ENCODE peak calls at places on chromosomes 2 and 18, in seven cellular contexts. One of them, this sample, is unnamed. For H3K79me1, the result is how much of the 10 kb centered on the place peaks cover.

GRCh38 chr18:74331404-74331803 is 15.8 kb downstream of the C18orf63 start:
- DNase-seq in H9: no peak
- DNase-seq in mesendoderm: peak
- DNase-seq in neuronal stem cell: no peak
- DNase-seq in IMR-90: peak
- DNase-seq in mesenchymal stem cell: peak
- DNase-seq in H1: no peak
- DNase-seq in this sample: peak

GRCh38 chr18:48728204-48728833 is 189.5 kb downstream of the CTIF start:
- DNase-seq in H9: no peak
- DNase-seq in mesendoderm: no peak
- DNase-seq in neuronal stem cell: no peak
- DNase-seq in IMR-90: peak
- DNase-seq in mesenchymal stem cell: peak
- DNase-seq in H1: no peak
- DNase-seq in this sample: no peak

GRCh38 chr2:196309646-196310045 is 138.3 kb upstream of the STK17B start:
- DNase-seq in H9: no peak
- DNase-seq in mesendoderm: no peak
- DNase-seq in neuronal stem cell: no peak
- DNase-seq in IMR-90: no peak
- DNase-seq in mesenchymal stem cell: no peak
- DNase-seq in H1: no peak
- DNase-seq in this sample: no peak

GRCh38 chr2:9344434-9344833 is 78.9 kb downstream of the ITGB1BP1 start:
- DNase-seq in H9: no peak
- DNase-seq in mesendoderm: no peak
- DNase-seq in neuronal stem cell: no peak
- DNase-seq in IMR-90: no peak
- DNase-seq in mesenchymal stem cell: no peak
- DNase-seq in H1: no peak
- DNase-seq in this sample: no peak

GRCh38 chr2:41928593-41928992 is 119.2 kb upstream of the PKDCC start:
- DNase-seq in H9: no peak
- DNase-seq in mesendoderm: no peak
- DNase-seq in neuronal stem cell: no peak
- DNase-seq in IMR-90: peak
- DNase-seq in mesenchymal stem cell: peak
- DNase-seq in H1: no peak
- DNase-seq in this sample: peak

GRCh38 chr2:217387776-217388381 is 528.0 kb upstream of the TNP1 start:
- DNase-seq in H9: no peak
- DNase-seq in mesendoderm: no peak
- DNase-seq in neuronal stem cell: no peak
- DNase-seq in IMR-90: no peak
- DNase-seq in mesenchymal stem cell: no peak
- DNase-seq in H1: no peak
- DNase-seq in this sample: no peak

GRCh38 chr2:143604172-143604571 is 475.0 kb downstream of the ARHGAP15 start:
- DNase-seq in H9: no peak
- DNase-seq in mesendoderm: no peak
- DNase-seq in neuronal stem cell: no peak
- DNase-seq in IMR-90: no peak
- DNase-seq in mesenchymal stem cell: no peak
- DNase-seq in H1: no peak
- DNase-seq in this sample: no peak

GRCh38 chr2:187194049-187194448 is 254.0 kb downstream of the CALCRL start:
- DNase-seq in H9: no peak
- DNase-seq in mesendoderm: no peak
- DNase-seq in neuronal stem cell: no peak
- DNase-seq in IMR-90: no peak
- DNase-seq in mesenchymal stem cell: no peak
- DNase-seq in H1: no peak
- DNase-seq in this sample: no peak

GRCh38 chr2:41941831-41942230 is 106.0 kb upstream of the PKDCC start:
- DNase-seq in H9: no peak
- DNase-seq in mesendoderm: no peak
- DNase-seq in neuronal stem cell: no peak
- DNase-seq in IMR-90: no peak
- DNase-seq in mesenchymal stem cell: peak
- DNase-seq in H1: no peak
- DNase-seq in this sample: no peak

DNA sequence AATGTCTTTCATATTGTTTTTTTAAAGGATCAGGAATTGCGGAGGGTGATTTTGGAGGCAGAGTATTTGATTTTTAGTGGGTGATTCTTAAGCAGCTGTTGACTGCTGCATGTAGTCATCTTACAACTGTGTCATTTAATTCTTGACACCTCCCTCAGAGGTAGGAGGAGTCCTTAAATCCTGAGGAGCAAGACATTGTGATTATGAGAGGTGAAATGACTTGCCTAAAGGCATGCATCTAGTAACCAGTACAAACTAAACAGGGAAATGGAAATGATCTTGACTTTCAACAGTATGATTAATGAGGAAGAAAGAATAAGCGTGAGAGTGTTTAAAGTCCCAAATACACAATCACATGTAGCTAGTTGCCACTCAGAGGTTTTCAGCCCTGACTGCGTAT is 440.7 kb downstream of the THSD7B start:
- DNase-seq in H9: no peak
- DNase-seq in mesendoderm: peak
- DNase-seq in neuronal stem cell: no peak
- DNase-seq in IMR-90: no peak
- DNase-seq in mesenchymal stem cell: no peak
- DNase-seq in H1: no peak
- DNase-seq in this sample: no peak
- H3K79me1 ChIP-seq in H9: under half
- H3K79me1 ChIP-seq in mesendoderm: under half
- H3K79me1 ChIP-seq in neuronal stem cell: under half
- H3K79me1 ChIP-seq in IMR-90: under half
- H3K79me1 ChIP-seq in mesenchymal stem cell: under half
- H3K79me1 ChIP-seq in H1: under half
- H3K79me1 ChIP-seq in this sample: under half

GRCh38 chr2:71479261-71479660 is 25.9 kb downstream of the DYSF start:
- DNase-seq in H9: no peak
- DNase-seq in mesendoderm: no peak
- DNase-seq in neuronal stem cell: no peak
- DNase-seq in IMR-90: no peak
- DNase-seq in mesenchymal stem cell: no peak
- DNase-seq in H1: no peak
- DNase-seq in this sample: no peak
- H2BK120ac ChIP-seq in H9: no peak
- H2BK120ac ChIP-seq in mesendoderm: no peak
- H2BK120ac ChIP-seq in neuronal stem cell: no peak
- H2BK120ac ChIP-seq in IMR-90: no peak
- H2BK120ac ChIP-seq in mesenchymal stem cell: no peak
- H2BK120ac ChIP-seq in H1: no peak
- H2BK120ac ChIP-seq in this sample: no peak

DNA sequence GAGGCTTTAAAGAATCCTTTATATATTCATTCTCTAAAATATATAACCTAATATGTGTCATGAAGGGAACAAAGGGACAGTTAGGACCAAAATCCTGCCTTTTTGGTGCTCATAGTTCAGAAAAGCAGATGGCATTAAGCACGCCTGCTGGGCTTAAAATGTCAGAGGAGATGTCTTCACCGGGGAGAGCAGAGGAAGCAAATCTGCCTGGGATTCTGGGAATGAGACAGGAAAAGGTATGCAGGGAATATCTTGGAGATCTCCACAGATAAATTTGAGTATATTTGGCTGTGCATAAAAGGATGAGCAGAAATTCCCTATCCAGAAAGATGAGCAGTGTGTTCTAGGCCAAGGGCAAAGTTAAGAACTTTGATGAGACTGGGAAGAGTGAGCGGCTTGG is 45.5 kb downstream of the FSHR start:
- DNase-seq in H9: no peak
- DNase-seq in mesendoderm: no peak
- DNase-seq in neuronal stem cell: no peak
- DNase-seq in IMR-90: no peak
- DNase-seq in mesenchymal stem cell: no peak
- DNase-seq in H1: no peak
- DNase-seq in this sample: no peak
- H3K79me1 ChIP-seq in H9: under half
- H3K79me1 ChIP-seq in mesendoderm: under half
- H3K79me1 ChIP-seq in neuronal stem cell: under half
- H3K79me1 ChIP-seq in IMR-90: under half
- H3K79me1 ChIP-seq in mesenchymal stem cell: under half
- H3K79me1 ChIP-seq in H1: under half
- H3K79me1 ChIP-seq in this sample: under half

GRCh38 chr18:60249388-60249787 is 123.2 kb downstream of the MC4R start:
- DNase-seq in H9: no peak
- DNase-seq in mesendoderm: no peak
- DNase-seq in neuronal stem cell: no peak
- DNase-seq in IMR-90: no peak
- DNase-seq in mesenchymal stem cell: no peak
- DNase-seq in H1: no peak
- DNase-seq in this sample: no peak
- H2BK120ac ChIP-seq in H9: no peak
- H2BK120ac ChIP-seq in mesendoderm: no peak
- H2BK120ac ChIP-seq in neuronal stem cell: no peak
- H2BK120ac ChIP-seq in IMR-90: no peak
- H2BK120ac ChIP-seq in mesenchymal stem cell: no peak
- H2BK120ac ChIP-seq in H1: no peak
- H2BK120ac ChIP-seq in this sample: no peak

DNA sequence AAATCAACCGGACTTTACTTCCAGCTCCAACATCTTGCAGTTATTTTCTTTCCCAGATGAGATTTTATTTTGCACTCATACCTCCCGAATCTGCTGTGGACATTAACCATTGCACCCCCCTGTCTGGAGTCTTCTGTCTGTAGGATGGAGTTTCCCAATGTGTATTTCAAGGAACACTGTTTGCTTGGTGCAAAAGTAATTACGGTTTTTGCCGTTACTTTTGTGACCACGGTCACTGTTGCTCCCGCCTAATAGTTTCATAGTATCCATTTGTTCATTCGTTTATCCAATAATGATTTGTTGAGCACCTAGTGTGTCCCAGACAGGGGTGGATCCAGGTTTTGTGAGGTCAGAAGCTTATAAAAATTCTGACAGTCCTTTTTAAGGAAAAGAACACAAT is 90.3 kb upstream of the BCL11A start:
- DNase-seq in H9: no peak
- DNase-seq in mesendoderm: no peak
- DNase-seq in neuronal stem cell: no peak
- DNase-seq in IMR-90: no peak
- DNase-seq in mesenchymal stem cell: no peak
- DNase-seq in H1: no peak
- DNase-seq in this sample: no peak
- H3K79me1 ChIP-seq in H9: under half
- H3K79me1 ChIP-seq in mesendoderm: under half
- H3K79me1 ChIP-seq in neuronal stem cell: under half
- H3K79me1 ChIP-seq in IMR-90: under half
- H3K79me1 ChIP-seq in mesenchymal stem cell: under half
- H3K79me1 ChIP-seq in H1: under half
- H3K79me1 ChIP-seq in this sample: under half

GRCh38 chr2:207512356-207512755 is 17.4 kb upstream of the CREB1 start:
- DNase-seq in H9: no peak
- DNase-seq in mesendoderm: no peak
- DNase-seq in neuronal stem cell: no peak
- DNase-seq in IMR-90: no peak
- DNase-seq in mesenchymal stem cell: no peak
- DNase-seq in H1: no peak
- DNase-seq in this sample: peak

GRCh38 chr2:207513577-207514257 is 16.0 kb upstream of the CREB1 start:
- DNase-seq in H9: no peak
- DNase-seq in mesendoderm: no peak
- DNase-seq in neuronal stem cell: no peak
- DNase-seq in IMR-90: peak
- DNase-seq in mesenchymal stem cell: peak
- DNase-seq in H1: no peak
- DNase-seq in this sample: peak

GRCh38 chr2:207514451-207514850 is 15.3 kb upstream of the CREB1 start:
- DNase-seq in H9: no peak
- DNase-seq in mesendoderm: no peak
- DNase-seq in neuronal stem cell: no peak
- DNase-seq in IMR-90: no peak
- DNase-seq in mesenchymal stem cell: no peak
- DNase-seq in H1: no peak
- DNase-seq in this sample: no peak

GRCh38 chr2:207516206-207516605 is 13.6 kb upstream of the CREB1 start:
- DNase-seq in H9: no peak
- DNase-seq in mesendoderm: no peak
- DNase-seq in neuronal stem cell: no peak
- DNase-seq in IMR-90: no peak
- DNase-seq in mesenchymal stem cell: no peak
- DNase-seq in H1: no peak
- DNase-seq in this sample: no peak

DNA sequence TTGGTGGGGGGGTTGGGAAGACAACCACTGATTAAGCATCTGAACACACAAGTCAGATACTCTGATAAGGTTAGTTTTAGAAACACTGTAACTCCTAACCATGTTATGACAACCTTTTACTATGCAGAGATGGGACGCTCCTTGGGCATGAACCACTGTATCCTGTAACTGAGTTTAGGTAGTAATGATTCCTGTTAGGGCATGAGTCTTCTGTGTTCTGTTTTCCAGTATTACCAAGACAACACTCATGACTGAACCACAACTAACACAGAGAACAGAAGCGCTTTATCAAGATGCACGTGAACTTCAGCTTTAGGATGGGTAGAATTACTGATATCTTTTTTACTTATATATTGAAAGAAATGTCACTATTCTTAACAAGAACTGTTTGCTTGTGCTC is 14.1 kb upstream of the CREB1 start:
- DNase-seq in H9: no peak
- DNase-seq in mesendoderm: no peak
- DNase-seq in neuronal stem cell: no peak
- DNase-seq in IMR-90: no peak
- DNase-seq in mesenchymal stem cell: no peak
- DNase-seq in H1: no peak
- DNase-seq in this sample: no peak
- H2BK120ac ChIP-seq in H9: no peak
- H2BK120ac ChIP-seq in mesendoderm: no peak
- H2BK120ac ChIP-seq in neuronal stem cell: no peak
- H2BK120ac ChIP-seq in IMR-90: peak
- H2BK120ac ChIP-seq in mesenchymal stem cell: no peak
- H2BK120ac ChIP-seq in H1: no peak
- H2BK120ac ChIP-seq in this sample: no peak

GRCh38 chr2:120651818-120652217 is 83.8 kb upstream of the GLI2 start:
- DNase-seq in H9: peak
- DNase-seq in mesendoderm: no peak
- DNase-seq in neuronal stem cell: no peak
- DNase-seq in IMR-90: no peak
- DNase-seq in mesenchymal stem cell: no peak
- DNase-seq in H1: no peak
- DNase-seq in this sample: no peak
- H3K79me1 ChIP-seq in H9: under half
- H3K79me1 ChIP-seq in mesendoderm: under half
- H3K79me1 ChIP-seq in neuronal stem cell: under half
- H3K79me1 ChIP-seq in IMR-90: under half
- H3K79me1 ChIP-seq in mesenchymal stem cell: under half
- H3K79me1 ChIP-seq in H1: under half
- H3K79me1 ChIP-seq in this sample: under half